ENCODE peak calls at places on chromosomes 2 and 18, in seven cellular contexts. One of them, this sample, is unnamed.

GRCh38 chr2:144580521-144581153 is 60.7 kb upstream of the ZEB2 start:
- DNase-seq in occipital lobe: no peak
- DNase-seq in HepG2: no peak
- DNase-seq in NCI-H1092 treated with DMSO at 0.1 percent for 48 hours: no peak
- DNase-seq in stimulated activated naive CD4-positive, alpha-beta T cell: no peak
- DNase-seq in RKO: no peak
- DNase-seq in GM03348: no peak
- DNase-seq in this sample: no peak

GRCh38 chr2:9211496-9211895 is 4.9 kb downstream of the ASAP2 start:
- DNase-seq in stimulated activated naive CD4-positive, alpha-beta T cell: no peak
- DNase-seq in GM03348: no peak
- DNase-seq in NCI-H1092 treated with DMSO at 0.1 percent for 48 hours: no peak
- DNase-seq in HepG2: no peak
- DNase-seq in RKO: no peak
- DNase-seq in occipital lobe: no peak
- DNase-seq in this sample: no peak

GRCh38 chr2:205712508-205712907 is 30.2 kb downstream of the NRP2 start:
- DNase-seq in RKO: peak
- DNase-seq in occipital lobe: no peak
- DNase-seq in NCI-H1092 treated with DMSO at 0.1 percent for 48 hours: no peak
- DNase-seq in GM03348: no peak
- DNase-seq in HepG2: no peak
- DNase-seq in stimulated activated naive CD4-positive, alpha-beta T cell: no peak
- DNase-seq in this sample: no peak

GRCh38 chr2:23788100-23788499 is 138.8 kb downstream of the ATAD2B start:
- DNase-seq in occipital lobe: no peak
- DNase-seq in NCI-H1092 treated with DMSO at 0.1 percent for 48 hours: no peak
- DNase-seq in GM03348: no peak
- DNase-seq in stimulated activated naive CD4-positive, alpha-beta T cell: peak
- DNase-seq in RKO: no peak
- DNase-seq in HepG2: no peak
- DNase-seq in this sample: no peak

GRCh38 chr2:217930783-217931563 is 71.8 kb downstream of the TNS1 start:
- DNase-seq in stimulated activated naive CD4-positive, alpha-beta T cell: no peak
- DNase-seq in NCI-H1092 treated with DMSO at 0.1 percent for 48 hours: no peak
- DNase-seq in RKO: no peak
- DNase-seq in occipital lobe: no peak
- DNase-seq in HepG2: no peak
- DNase-seq in GM03348: no peak
- DNase-seq in this sample: no peak

GRCh38 chr2:217685255-217685605 is 317.6 kb downstream of the TNS1 start:
- DNase-seq in occipital lobe: no peak
- DNase-seq in GM03348: peak
- DNase-seq in RKO: no peak
- DNase-seq in HepG2: peak
- DNase-seq in NCI-H1092 treated with DMSO at 0.1 percent for 48 hours: no peak
- DNase-seq in stimulated activated naive CD4-positive, alpha-beta T cell: no peak
- DNase-seq in this sample: peak

GRCh38 chr2:182915369-182916326 is 49.2 kb upstream of the FRZB start:
- DNase-seq in NCI-H1092 treated with DMSO at 0.1 percent for 48 hours: no peak
- DNase-seq in stimulated activated naive CD4-positive, alpha-beta T cell: no peak
- DNase-seq in GM03348: peak
- DNase-seq in RKO: peak
- DNase-seq in occipital lobe: no peak
- DNase-seq in HepG2: no peak
- DNase-seq in this sample: no peak

GRCh38 chr2:118763797-118764196 is 83.7 kb downstream of the EN1 start:
- DNase-seq in GM03348: peak
- DNase-seq in occipital lobe: no peak
- DNase-seq in HepG2: peak
- DNase-seq in NCI-H1092 treated with DMSO at 0.1 percent for 48 hours: no peak
- DNase-seq in RKO: no peak
- DNase-seq in stimulated activated naive CD4-positive, alpha-beta T cell: no peak
- DNase-seq in this sample: no peak

GRCh38 chr2:95289251-95289650 is 7.9 kb upstream of the KCNIP3 start:
- DNase-seq in stimulated activated naive CD4-positive, alpha-beta T cell: no peak
- DNase-seq in occipital lobe: no peak
- DNase-seq in HepG2: peak
- DNase-seq in GM03348: no peak
- DNase-seq in NCI-H1092 treated with DMSO at 0.1 percent for 48 hours: peak
- DNase-seq in RKO: no peak
- DNase-seq in this sample: no peak

GRCh38 chr2:196331143-196331542 is 159.8 kb upstream of the STK17B start:
- DNase-seq in NCI-H1092 treated with DMSO at 0.1 percent for 48 hours: no peak
- DNase-seq in GM03348: peak
- DNase-seq in occipital lobe: no peak
- DNase-seq in RKO: no peak
- DNase-seq in HepG2: no peak
- DNase-seq in stimulated activated naive CD4-positive, alpha-beta T cell: no peak
- DNase-seq in this sample: no peak

GRCh38 chr18:28650860-28651259 is 473.9 kb upstream of the CDH2 start:
- DNase-seq in occipital lobe: no peak
- DNase-seq in NCI-H1092 treated with DMSO at 0.1 percent for 48 hours: no peak
- DNase-seq in HepG2: no peak
- DNase-seq in RKO: no peak
- DNase-seq in stimulated activated naive CD4-positive, alpha-beta T cell: no peak
- DNase-seq in GM03348: no peak
- DNase-seq in this sample: no peak

GRCh38 chr2:242013771-242014170 is 144.2 kb downstream of the RTP5 start:
- DNase-seq in RKO: no peak
- DNase-seq in HepG2: no peak
- DNase-seq in GM03348: no peak
- DNase-seq in stimulated activated naive CD4-positive, alpha-beta T cell: no peak
- DNase-seq in occipital lobe: no peak
- DNase-seq in NCI-H1092 treated with DMSO at 0.1 percent for 48 hours: no peak
- DNase-seq in this sample: no peak

GRCh38 chr2:204871246-204871953 is 326.1 kb downstream of the PARD3B start:
- DNase-seq in RKO: peak
- DNase-seq in GM03348: peak
- DNase-seq in stimulated activated naive CD4-positive, alpha-beta T cell: peak
- DNase-seq in occipital lobe: no peak
- DNase-seq in HepG2: peak
- DNase-seq in NCI-H1092 treated with DMSO at 0.1 percent for 48 hours: peak
- DNase-seq in this sample: peak